ENCODE peak calls at places on chromosomes 7 and 10, in six cellular contexts. One of them, this sample, is unnamed. For H4K20me1, the result is how much of the 10 kb centered on the place peaks cover.

GRCh38 chr10:46537309-46537708 is 19.1 kb downstream of the GPRIN2 start:
- DNase-seq in H1: no peak
- DNase-seq in GM12878: no peak
- DNase-seq in IMR-90: no peak
- DNase-seq in SK-N-SH: no peak
- DNase-seq in HepG2: no peak
- DNase-seq in this sample: no peak

GRCh38 chr7:149020483-149020882 is 7.8 kb downstream of the PDIA4 start:
- DNase-seq in GM12878: no peak
- DNase-seq in HepG2: no peak
- DNase-seq in H1: no peak
- DNase-seq in SK-N-SH: no peak
- DNase-seq in IMR-90: no peak
- DNase-seq in this sample: no peak

GRCh38 chr10:28077889-28078288 is 79.0 kb upstream of the ODAD2 start:
- DNase-seq in H1: no peak
- DNase-seq in HepG2: no peak
- DNase-seq in GM12878: no peak
- DNase-seq in SK-N-SH: no peak
- DNase-seq in IMR-90: peak
- DNase-seq in this sample: no peak

GRCh38 chr7:121485457-121486243 is 89.5 kb upstream of the FAM3C start:
- DNase-seq in H1: no peak
- DNase-seq in IMR-90: no peak
- DNase-seq in GM12878: no peak
- DNase-seq in SK-N-SH: no peak
- DNase-seq in HepG2: no peak
- DNase-seq in this sample: no peak

GRCh38 chr10:112716924-112717348 is 233.1 kb upstream of the TCF7L2 start:
- DNase-seq in GM12878: no peak
- DNase-seq in HepG2: peak
- DNase-seq in SK-N-SH: no peak
- DNase-seq in H1: no peak
- DNase-seq in IMR-90: peak
- DNase-seq in this sample: no peak

GRCh38 chr7:35007768-35008167 is 29.5 kb downstream of the DPY19L1 start:
- DNase-seq in SK-N-SH: no peak
- DNase-seq in HepG2: no peak
- DNase-seq in IMR-90: no peak
- DNase-seq in H1: no peak
- DNase-seq in GM12878: no peak
- DNase-seq in this sample: no peak

GRCh38 chr10:78455873-78456272 is 422.2 kb downstream of the RPS24 start:
- DNase-seq in HepG2: no peak
- DNase-seq in IMR-90: no peak
- DNase-seq in SK-N-SH: no peak
- DNase-seq in H1: no peak
- DNase-seq in GM12878: no peak
- DNase-seq in this sample: no peak

GRCh38 chr7:124171068-124171467 is 138.2 kb upstream of the TMEM229A start:
- DNase-seq in HepG2: no peak
- DNase-seq in SK-N-SH: peak
- DNase-seq in GM12878: no peak
- DNase-seq in H1: no peak
- DNase-seq in IMR-90: peak
- DNase-seq in this sample: no peak

DNA sequence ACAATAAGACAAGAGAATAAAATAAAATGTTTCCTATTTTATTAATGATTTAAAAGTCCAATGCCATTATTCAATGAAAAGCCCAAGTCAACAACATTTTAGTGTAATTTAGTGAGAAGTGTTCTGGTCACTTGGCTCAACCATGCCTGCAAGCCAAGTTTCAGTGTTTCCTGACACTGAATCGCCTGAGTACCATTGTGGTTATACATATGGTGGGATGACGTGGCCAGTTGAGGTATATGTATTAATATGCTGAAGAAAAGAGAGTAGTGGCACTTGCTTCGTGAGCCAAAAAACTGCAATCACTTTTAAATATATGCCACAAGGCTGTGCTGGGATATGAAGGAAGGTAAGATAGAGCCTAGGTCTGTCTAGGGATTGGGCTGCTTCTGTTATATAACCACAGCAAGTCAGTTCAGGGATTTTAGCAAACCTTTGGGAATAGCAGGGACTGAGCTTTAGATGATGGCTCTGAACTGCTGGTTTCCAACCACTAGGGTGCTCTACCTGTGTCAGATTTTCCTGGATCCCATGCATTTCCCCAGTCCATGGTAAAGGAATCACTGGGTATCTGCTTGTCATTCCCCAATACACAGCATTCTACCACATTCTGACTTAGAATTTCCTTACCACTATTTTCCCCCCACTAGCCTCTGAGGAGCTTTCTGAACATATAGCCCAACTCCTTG is 214.0 kb upstream of the PRPS1L1 start:
- DNase-seq in SK-N-SH: no peak
- DNase-seq in HepG2: no peak
- DNase-seq in GM12878: no peak
- DNase-seq in H1: no peak
- DNase-seq in IMR-90: no peak
- DNase-seq in this sample: no peak
- TF ChIP-seq USF2 in SK-N-SH: no peak
- TF ChIP-seq USF2 in HepG2: no peak
- TF ChIP-seq USF2 in GM12878: no peak
- TF ChIP-seq USF2 in H1: no peak
- TF ChIP-seq USF2 in IMR-90: no peak
- TF ChIP-seq USF2 in this sample: no peak

DNA sequence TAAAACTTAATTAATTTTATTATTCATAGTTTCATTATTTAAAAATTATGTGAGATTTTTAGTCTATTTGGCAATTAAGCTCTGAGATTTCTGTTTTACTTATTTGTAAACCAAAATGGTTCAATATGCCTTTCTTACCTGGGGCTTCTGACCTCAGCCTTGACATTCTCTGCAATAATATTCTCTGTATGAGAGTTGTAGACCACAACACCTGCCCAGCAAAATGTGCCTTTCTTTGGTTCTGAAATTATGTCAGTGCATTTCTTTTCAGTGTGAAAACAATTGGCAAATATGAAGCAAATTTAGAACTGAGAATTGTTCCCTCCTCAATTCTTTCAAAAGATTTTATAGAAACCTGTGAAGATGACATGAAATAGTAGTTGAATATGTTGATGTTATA is 426.4 kb upstream of the FZD8 start:
- DNase-seq in HepG2: no peak
- DNase-seq in IMR-90: no peak
- DNase-seq in GM12878: no peak
- DNase-seq in SK-N-SH: no peak
- DNase-seq in H1: no peak
- DNase-seq in this sample: no peak
- H4K20me1 ChIP-seq in HepG2: under half
- H4K20me1 ChIP-seq in IMR-90: under half
- H4K20me1 ChIP-seq in GM12878: under half
- H4K20me1 ChIP-seq in SK-N-SH: under half
- H4K20me1 ChIP-seq in H1: under half
- H4K20me1 ChIP-seq in this sample: under half

GRCh38 chr7:133353775-133354174 is 100.9 kb downstream of the EXOC4 start:
- DNase-seq in H1: no peak
- DNase-seq in SK-N-SH: no peak
- DNase-seq in IMR-90: no peak
- DNase-seq in HepG2: no peak
- DNase-seq in GM12878: no peak
- DNase-seq in this sample: no peak

GRCh38 chr7:133355822-133356221 is 102.9 kb downstream of the EXOC4 start:
- DNase-seq in GM12878: no peak
- DNase-seq in HepG2: no peak
- DNase-seq in IMR-90: no peak
- DNase-seq in SK-N-SH: no peak
- DNase-seq in H1: no peak
- DNase-seq in this sample: no peak

GRCh38 chr7:133355325-133355708 is 102.4 kb downstream of the EXOC4 start:
- DNase-seq in IMR-90: peak
- DNase-seq in SK-N-SH: no peak
- DNase-seq in H1: no peak
- DNase-seq in GM12878: no peak
- DNase-seq in HepG2: no peak
- DNase-seq in this sample: no peak

GRCh38 chr7:133352430-133352829 is 99.6 kb downstream of the EXOC4 start:
- DNase-seq in IMR-90: no peak
- DNase-seq in HepG2: no peak
- DNase-seq in GM12878: no peak
- DNase-seq in H1: no peak
- DNase-seq in SK-N-SH: no peak
- DNase-seq in this sample: no peak

GRCh38 chr7:133354546-133355324 is 101.9 kb downstream of the EXOC4 start:
- DNase-seq in IMR-90: peak
- DNase-seq in HepG2: no peak
- DNase-seq in GM12878: no peak
- DNase-seq in H1: no peak
- DNase-seq in SK-N-SH: no peak
- DNase-seq in this sample: no peak
- TF ChIP-seq USF2 in IMR-90: no peak
- TF ChIP-seq USF2 in HepG2: no peak
- TF ChIP-seq USF2 in GM12878: no peak
- TF ChIP-seq USF2 in H1: no peak
- TF ChIP-seq USF2 in SK-N-SH: no peak
- TF ChIP-seq USF2 in this sample: peak

GRCh38 chr10:96700477-96701099 is 19.7 kb downstream of the PIK3AP1 start:
- DNase-seq in IMR-90: no peak
- DNase-seq in SK-N-SH: no peak
- DNase-seq in HepG2: no peak
- DNase-seq in H1: no peak
- DNase-seq in GM12878: no peak
- DNase-seq in this sample: no peak

GRCh38 chr10:96701265-96701664 is 19.0 kb downstream of the PIK3AP1 start:
- DNase-seq in GM12878: no peak
- DNase-seq in IMR-90: no peak
- DNase-seq in HepG2: no peak
- DNase-seq in H1: no peak
- DNase-seq in SK-N-SH: no peak
- DNase-seq in this sample: no peak

GRCh38 chr10:96697026-96697425 is 23.3 kb downstream of the PIK3AP1 start:
- DNase-seq in HepG2: no peak
- DNase-seq in H1: no peak
- DNase-seq in IMR-90: no peak
- DNase-seq in SK-N-SH: no peak
- DNase-seq in GM12878: no peak
- DNase-seq in this sample: no peak

GRCh38 chr10:96697438-96697837 is 22.9 kb downstream of the PIK3AP1 start:
- DNase-seq in SK-N-SH: no peak
- DNase-seq in HepG2: no peak
- DNase-seq in H1: no peak
- DNase-seq in IMR-90: no peak
- DNase-seq in GM12878: no peak
- DNase-seq in this sample: no peak

GRCh38 chr10:96699613-96700012 is 20.7 kb downstream of the PIK3AP1 start:
- DNase-seq in H1: no peak
- DNase-seq in IMR-90: no peak
- DNase-seq in GM12878: no peak
- DNase-seq in HepG2: no peak
- DNase-seq in SK-N-SH: no peak
- DNase-seq in this sample: no peak
- H4K20me1 ChIP-seq in H1: under half
- H4K20me1 ChIP-seq in IMR-90: under half
- H4K20me1 ChIP-seq in GM12878: under half
- H4K20me1 ChIP-seq in HepG2: under half
- H4K20me1 ChIP-seq in SK-N-SH: under half
- H4K20me1 ChIP-seq in this sample: under half

GRCh38 chr10:59057350-59057749 is 119.1 kb upstream of the PHYHIPL start:
- DNase-seq in H1: no peak
- DNase-seq in IMR-90: no peak
- DNase-seq in HepG2: peak
- DNase-seq in SK-N-SH: no peak
- DNase-seq in GM12878: no peak
- DNase-seq in this sample: no peak
- TF ChIP-seq USF2 in H1: no peak
- TF ChIP-seq USF2 in IMR-90: no peak
- TF ChIP-seq USF2 in HepG2: no peak
- TF ChIP-seq USF2 in SK-N-SH: no peak
- TF ChIP-seq USF2 in GM12878: no peak
- TF ChIP-seq USF2 in this sample: no peak

GRCh38 chr10:23200997-23201652 is 9.0 kb downstream of the PTF1A start:
- DNase-seq in GM12878: no peak
- DNase-seq in HepG2: peak
- DNase-seq in SK-N-SH: no peak
- DNase-seq in IMR-90: no peak
- DNase-seq in H1: no peak
- DNase-seq in this sample: no peak
- H4K20me1 ChIP-seq in GM12878: under half
- H4K20me1 ChIP-seq in HepG2: under half
- H4K20me1 ChIP-seq in SK-N-SH: under half
- H4K20me1 ChIP-seq in IMR-90: under half
- H4K20me1 ChIP-seq in H1: under half
- H4K20me1 ChIP-seq in this sample: under half

DNA sequence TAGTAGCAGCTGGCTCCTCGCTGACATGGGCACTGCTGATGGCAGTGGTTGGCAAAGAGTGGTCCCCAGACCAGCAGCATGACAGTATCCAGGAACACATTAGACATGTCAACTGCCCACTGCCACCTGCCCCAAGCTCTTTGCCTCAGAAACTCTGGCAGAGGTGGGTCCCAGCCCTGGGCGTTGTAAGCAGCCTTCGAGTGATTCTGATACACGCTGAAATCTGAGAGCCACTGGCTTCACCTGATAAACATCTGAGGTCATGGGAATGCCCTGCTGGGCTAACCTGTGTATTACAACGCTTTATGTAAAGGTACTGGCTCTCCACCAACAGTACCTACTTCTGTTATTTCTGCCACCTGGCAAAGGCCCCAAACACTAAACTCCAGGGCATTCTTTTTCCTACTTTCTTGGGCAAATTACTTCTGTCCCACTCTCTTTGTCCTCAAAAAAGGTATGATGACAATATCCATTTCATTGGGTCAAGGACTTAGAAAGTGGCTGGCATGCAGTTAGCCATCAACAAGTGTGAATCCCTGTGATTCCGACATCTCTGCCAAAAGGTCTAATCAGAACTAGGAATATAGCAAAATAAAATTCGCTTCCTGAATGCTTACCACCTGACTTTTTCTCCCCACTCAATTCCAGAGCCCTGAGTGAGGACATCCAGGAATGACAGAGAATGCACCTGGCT is 9.2 kb downstream of the SGMS1 start:
- DNase-seq in H1: no peak
- DNase-seq in HepG2: peak
- DNase-seq in IMR-90: no peak
- DNase-seq in SK-N-SH: no peak
- DNase-seq in GM12878: no peak
- DNase-seq in this sample: peak
- TF ChIP-seq USF2 in H1: no peak
- TF ChIP-seq USF2 in HepG2: no peak
- TF ChIP-seq USF2 in IMR-90: no peak
- TF ChIP-seq USF2 in SK-N-SH: no peak
- TF ChIP-seq USF2 in GM12878: no peak
- TF ChIP-seq USF2 in this sample: no peak

DNA sequence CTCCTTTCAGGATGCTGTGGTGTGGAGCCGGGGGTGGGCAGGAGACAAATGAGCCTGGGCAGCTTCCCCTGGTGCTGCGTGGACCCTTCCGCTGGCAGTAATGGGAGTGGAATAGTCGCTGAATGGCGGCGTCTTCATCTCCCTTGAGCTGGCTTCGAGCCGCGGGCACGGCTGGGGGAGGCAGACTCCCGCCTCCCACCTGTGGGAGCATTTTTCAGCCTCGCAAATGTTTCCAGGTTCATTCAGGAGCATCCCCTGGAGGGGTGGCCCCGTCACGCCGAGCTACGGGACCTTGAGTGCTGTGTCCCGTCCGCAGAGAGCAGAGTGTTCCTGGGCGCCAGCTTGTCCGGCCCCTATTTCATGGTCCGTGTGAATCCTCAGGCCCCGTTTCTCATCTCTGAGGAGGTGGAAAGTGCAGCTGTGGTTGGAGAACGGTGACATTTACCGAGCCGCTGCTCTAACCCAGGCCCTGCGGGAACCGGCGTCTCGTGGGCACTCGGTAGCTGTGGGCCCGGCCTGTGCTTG is 18.1 kb downstream of the FAM20C start:
- DNase-seq in HepG2: no peak
- DNase-seq in IMR-90: no peak
- DNase-seq in H1: no peak
- DNase-seq in SK-N-SH: no peak
- DNase-seq in GM12878: no peak
- DNase-seq in this sample: no peak
- H4K20me1 ChIP-seq in HepG2: under half
- H4K20me1 ChIP-seq in IMR-90: half or more
- H4K20me1 ChIP-seq in H1: under half
- H4K20me1 ChIP-seq in SK-N-SH: under half
- H4K20me1 ChIP-seq in GM12878: under half
- H4K20me1 ChIP-seq in this sample: under half

This sample was measured in K562.